ENCODE peak calls at places on chromosomes 11 and 22, in four cellular contexts. T is aorta; B is CD8-positive, alpha-beta T cell; Z is upper lobe of right lung. O is an unnamed sample.

GRCh38 chr22:24805790-24806662 is at the start of gene SGSM1:
- DNase-seq in B (peak), T (peak), Z (peak), O (peak)

GRCh38 chr22:19514831-19515565 is 9.2 kb downstream of the CLDN5 start:
- DNase-seq in T (no peak), Z (no peak), B (no peak), O (no peak)

GRCh38 chr11:103862049-103862826 is 174.2 kb upstream of the DDI1 start:
- DNase-seq in T (no peak), Z (no peak), B (no peak), O (no peak)

GRCh38 chr22:44399196-44399837 is 86.6 kb upstream of the SHISAL1 start:
- DNase-seq in Z (peak), T (no peak), B (no peak), O (no peak)

GRCh38 chr11:88508808-88509581 is 171.5 kb upstream of the CTSC start:
- DNase-seq in T (peak), B (no peak), Z (peak), O (no peak)

GRCh38 chr11:12973529-12974181 is 35.5 kb upstream of the RASSF10 start:
- DNase-seq in T (no peak), B (no peak), Z (no peak), O (no peak)

GRCh38 chr11:106920899-106921504 is 97.3 kb downstream of the GUCY1A2 start:
- DNase-seq in T (no peak), B (no peak), Z (no peak), O (no peak)

GRCh38 chr11:74980627-74981026 is 8.1 kb upstream of the NEU3 start:
- DNase-seq in B (no peak), Z (no peak), T (no peak), O (no peak)

GRCh38 chr11:129458278-129458677 is 82.6 kb downstream of the BARX2 start:
- DNase-seq in B (no peak), T (no peak), Z (no peak), O (no peak)

GRCh38 chr22:29704528-29705285 is 15.1 kb upstream of the CABP7 start:
- DNase-seq in T (no peak), B (no peak), Z (no peak), O (peak)

GRCh38 chr22:18078329-18079041 is 695 bp downstream of the PEX26 start:
- DNase-seq in T (peak), Z (peak), B (peak), O (no peak)

GRCh38 chr11:64406221-64406946 is 47.4 kb downstream of the RPS6KA4 start:
- DNase-seq in T (no peak), B (no peak), Z (no peak), O (no peak)

GRCh38 chr11:92702037-92702436 is 267.4 kb upstream of the MTNR1B start:
- DNase-seq in Z (no peak), B (no peak), T (no peak), O (no peak)

GRCh38 chr11:86551693-86552092 is 120.7 kb downstream of the ME3 start:
- DNase-seq in B (no peak), T (no peak), Z (no peak), O (no peak)

GRCh38 chr11:720642-721346 is 14.8 kb downstream of the EPS8L2 start:
- DNase-seq in B (no peak), Z (no peak), T (peak), O (no peak)

GRCh38 chr22:29753808-29754657 is 12.8 kb downstream of the ZMAT5 start:
- DNase-seq in T (no peak), B (no peak), Z (no peak), O (no peak)

GRCh38 chr11:123111465-123111864 is 49.5 kb upstream of the HSPA8 start:
- DNase-seq in Z (no peak), T (no peak), B (no peak), O (no peak)

GRCh38 chr22:30875481-30876215 is 92.9 kb downstream of the MORC2 start:
- DNase-seq in B (no peak), Z (peak), T (peak), O (peak)

GRCh38 chr11:128814856-128815705 is 52.0 kb downstream of the KCNJ1 start:
- DNase-seq in T (peak), Z (no peak), B (no peak), O (no peak)

GRCh38 chr11:69538840-69539239 is 57.4 kb downstream of the LINC01488 start:
- DNase-seq in T (no peak), Z (peak), B (no peak), O (no peak)

GRCh38 chr11:120125005-120125404 is 12.9 kb downstream of the TRIM29 start:
- DNase-seq in B (no peak), T (peak), Z (no peak), O (no peak)

GRCh38 chr22:25566812-25567211 is 2.3 kb downstream of the GRK3 start:
- DNase-seq in B (no peak), Z (no peak), T (no peak), O (no peak)

GRCh38 chr11:70431611-70432010 is 33.3 kb downstream of the CTTN start:
- DNase-seq in Z (no peak), B (no peak), T (peak), O (no peak)

GRCh38 chr11:128939591-128939990 is 3.1 kb downstream of the TP53AIP1 start:
- DNase-seq in T (no peak), Z (no peak), B (no peak), O (no peak)

GRCh38 chr22:23836692-23837495 is 1.9 kb downstream of the DERL3 start:
- DNase-seq in B (no peak), T (peak), Z (no peak), O (no peak)

GRCh38 chr22:38291201-38291777 is 18.5 kb upstream of the TMEM184B start:
- DNase-seq in B (no peak), Z (no peak), T (no peak), O (no peak)

GRCh38 chr22:38290347-38290746 is 17.5 kb upstream of the TMEM184B start:
- DNase-seq in B (no peak), T (no peak), Z (no peak), O (no peak)

GRCh38 chr22:38294193-38294592 is 21.4 kb upstream of the TMEM184B start:
- DNase-seq in B (no peak), Z (no peak), T (no peak), O (no peak)

GRCh38 chr22:38295339-38295738 is 21.9 kb downstream of the CSNK1E start:
- DNase-seq in B (no peak), Z (no peak), T (no peak), O (no peak)

DNA sequence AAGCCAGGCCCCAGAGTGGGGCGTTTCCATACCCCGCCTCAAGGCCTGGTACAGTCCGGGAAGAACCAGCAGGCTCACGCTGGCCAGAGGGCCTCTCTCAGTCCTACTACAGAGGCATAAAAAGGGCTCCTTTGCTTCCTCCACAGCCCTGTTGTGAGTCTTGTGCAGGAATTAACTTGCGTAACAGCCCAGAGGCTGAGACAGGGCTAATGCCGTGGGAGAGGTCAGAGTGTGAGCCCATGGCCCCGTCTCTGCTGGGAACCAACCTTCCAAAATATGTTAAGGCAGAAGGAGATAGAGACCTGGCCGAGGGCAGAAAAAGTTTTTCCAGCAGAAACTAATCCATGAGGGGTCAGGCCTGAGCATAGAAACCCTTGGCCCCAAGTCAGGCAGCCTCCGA is 19.9 kb upstream of the TMEM184B start:
- DNase-seq in T (no peak), B (no peak), Z (no peak), O (no peak)
- H3K27ac ChIP-seq in T (no peak), B (no peak), Z (no peak), O (peak)

GRCh38 chr11:111936045-111936400 is 1.1 kb upstream of the DIXDC1 start:
- DNase-seq in Z (no peak), B (no peak), T (no peak), O (no peak)
- H3K27ac ChIP-seq in Z (peak), B (no peak), T (peak), O (peak)

DNA sequence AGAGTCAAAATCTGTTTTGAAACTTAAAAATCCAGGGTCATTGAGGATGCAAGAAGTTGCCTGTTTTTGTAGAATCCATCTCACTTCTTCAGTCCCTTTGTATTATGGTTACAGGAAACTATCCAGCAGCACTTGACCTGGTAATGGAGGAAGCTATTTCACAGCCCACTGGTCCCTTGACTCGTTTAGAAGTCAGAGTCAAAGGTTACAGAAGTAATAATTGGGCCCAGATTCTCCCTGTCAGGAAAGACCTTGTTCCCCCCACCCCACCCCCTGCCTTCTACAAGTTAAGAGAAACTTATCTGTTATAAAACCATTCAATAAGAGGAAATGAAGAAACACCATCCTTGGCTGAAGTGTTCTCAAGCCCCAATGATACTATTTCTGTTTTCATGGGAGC is 65.8 kb downstream of the CSTPP1 start:
- DNase-seq in Z (no peak), T (no peak), B (no peak), O (no peak)
- H3K27ac ChIP-seq in Z (no peak), T (no peak), B (no peak), O (no peak)

GRCh38 chr11:45739866-45740265 is 65.1 kb upstream of the SLC35C1 start:
- DNase-seq in T (no peak), B (no peak), Z (no peak), O (no peak)

GRCh38 chr11:45732343-45732742 is 66.9 kb upstream of the CHST1 start:
- DNase-seq in T (no peak), Z (no peak), B (no peak), O (no peak)

GRCh38 chr11:45741032-45741431 is 63.9 kb upstream of the SLC35C1 start:
- DNase-seq in Z (no peak), T (no peak), B (no peak), O (no peak)

GRCh38 chr11:45737056-45737455 is 67.9 kb upstream of the SLC35C1 start:
- DNase-seq in Z (no peak), B (no peak), T (no peak), O (no peak)

GRCh38 chr11:45736424-45736823 is 68.5 kb upstream of the SLC35C1 start:
- DNase-seq in B (no peak), T (no peak), Z (no peak), O (no peak)
- H3K27ac ChIP-seq in B (no peak), T (no peak), Z (peak), O (no peak)

DNA sequence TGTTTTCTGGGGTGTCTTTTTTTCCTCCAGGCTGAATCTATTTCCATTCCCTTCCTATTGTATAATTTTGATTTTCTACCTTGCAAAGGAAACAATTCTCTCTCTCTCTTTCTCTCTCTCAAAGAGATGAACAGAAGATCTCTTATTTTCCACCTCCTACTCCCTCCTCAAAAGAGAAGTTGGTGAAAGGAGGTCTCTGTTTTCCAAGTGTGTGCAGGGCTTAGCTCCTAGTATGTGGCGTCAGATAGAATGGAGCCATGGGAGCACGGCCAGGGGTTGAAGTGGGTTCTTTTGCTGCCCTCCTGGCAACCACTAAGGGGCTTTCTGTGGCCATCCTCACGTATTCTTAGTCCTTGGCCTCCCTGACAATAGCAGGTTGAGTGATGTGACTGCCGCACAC is 480 bp downstream of the TRIM34 start:
- DNase-seq in T (no peak), Z (no peak), B (no peak), O (no peak)
- H3K27ac ChIP-seq in T (no peak), Z (peak), B (peak), O (no peak)

GRCh38 chr11:2380396-2380795 is 3.3 kb downstream of the CD81 start:
- DNase-seq in T (peak), B (no peak), Z (no peak), O (no peak)
- H3K27ac ChIP-seq in T (no peak), B (no peak), Z (peak), O (peak)

GRCh38 chr11:11211186-11211585 is 141.9 kb downstream of the CSNK2A3 start:
- DNase-seq in T (no peak), Z (no peak), B (no peak), O (no peak)
- H3K27ac ChIP-seq in T (no peak), Z (no peak), B (no peak), O (no peak)

O was measured in substantia nigra.